ENCODE peak calls at places on chromosomes 7 and 10, in eight cellular contexts. R, B, C, W, Z, G, F and A are unnamed samples.
A peak's percentile ranks its signal among the peaks of the same experiment; 100 is the strongest.

GRCh38 chr7:121187676-121188075 is 141.1 kb upstream of the WNT16 start:
- DNase-seq in F (no peak), G (no peak), C (no peak), B (no peak), R (no peak), Z (no peak), W (peak; percentile 28), A (no peak)

GRCh38 chr7:96221888-96222287 is 100.0 kb downstream of the SLC25A13 start:
- DNase-seq in B (no peak), G (no peak), W (no peak), C (no peak), F (no peak), Z (no peak), R (no peak), A (no peak)

GRCh38 chr7:47458057-47458456 is 123.9 kb downstream of the TNS3 start:
- DNase-seq in C (no peak), Z (peak; percentile 72), W (peak; percentile 85), G (no peak), F (no peak), B (peak; percentile 72), R (no peak), A (no peak)

GRCh38 chr7:8436965-8437364 is 3.6 kb downstream of the NXPH1 start:
- DNase-seq in F (peak; percentile 88), W (no peak), C (no peak), B (no peak), G (peak; percentile 50), Z (no peak), R (peak; percentile 50), A (peak; percentile 8)

GRCh38 chr7:155741805-155742204 is 70.5 kb downstream of the SHH start:
- DNase-seq in G (no peak), C (no peak), Z (no peak), W (no peak), R (no peak), F (peak; percentile 98), B (peak; percentile 67), A (no peak)

GRCh38 chr7:157271991-157272324 is 64.8 kb upstream of the DNAJB6 start:
- DNase-seq in W (peak; percentile 93), G (peak; percentile 49), R (no peak), Z (peak; percentile 90), B (peak; percentile 69), C (peak; percentile 78), F (no peak), A (no peak)

GRCh38 chr10:68342909-68343516 is 10.3 kb upstream of the PBLD start:
- DNase-seq in W (no peak), F (no peak), C (no peak), R (no peak), B (no peak), G (no peak), Z (no peak), A (no peak)

GRCh38 chr7:101728888-101729883 is 88.2 kb upstream of the CUX1 start:
- DNase-seq in G (peak; percentile 93), F (no peak), Z (no peak), W (peak; percentile 63), R (peak; percentile 93), C (no peak), B (peak; percentile 84), A (no peak)

GRCh38 chr7:51324206-51324884 is 7.7 kb upstream of the COBL start:
- DNase-seq in Z (no peak), G (no peak), F (no peak), R (no peak), W (no peak), C (no peak), B (no peak), A (no peak)

GRCh38 chr7:54802841-54803240 is 43.8 kb upstream of the SEC61G start:
- DNase-seq in G (no peak), R (no peak), C (no peak), W (peak; percentile 32), B (no peak), F (no peak), Z (no peak), A (no peak)

GRCh38 chr7:117043051-117043546 is 89.8 kb downstream of the ST7 start:
- DNase-seq in Z (no peak), B (no peak), W (no peak), F (no peak), G (no peak), R (no peak), C (no peak), A (no peak)

GRCh38 chr10:86403183-86403797 is 36.7 kb upstream of the GRID1 start:
- DNase-seq in R (no peak), F (no peak), G (no peak), B (no peak), Z (no peak), W (no peak), C (no peak), A (no peak)

GRCh38 chr10:22550732-22551131 is 163.6 kb downstream of the PIP4K2A start:
- DNase-seq in C (no peak), B (peak; percentile 57), F (peak; percentile 10), G (no peak), Z (peak; percentile 43), W (peak; percentile 31), R (peak; percentile 16), A (no peak)

GRCh38 chr7:75985009-75985517 is 9.3 kb downstream of the TMEM120A start:
- DNase-seq in F (no peak), Z (no peak), W (no peak), G (no peak), B (no peak), R (no peak), C (no peak), A (no peak)

GRCh38 chr7:1055084-1055450 is 10.7 kb downstream of the GPR146 start:
- DNase-seq in R (no peak), C (no peak), F (no peak), Z (peak; percentile 65), G (no peak), W (peak; percentile 47), B (peak; percentile 89), A (no peak)

GRCh38 chr10:624605-625334 is 64.7 kb downstream of the DIP2C start:
- DNase-seq in F (no peak), W (peak; percentile 49), G (no peak), C (no peak), Z (peak; percentile 67), R (no peak), B (peak; percentile 42), A (no peak)

DNA sequence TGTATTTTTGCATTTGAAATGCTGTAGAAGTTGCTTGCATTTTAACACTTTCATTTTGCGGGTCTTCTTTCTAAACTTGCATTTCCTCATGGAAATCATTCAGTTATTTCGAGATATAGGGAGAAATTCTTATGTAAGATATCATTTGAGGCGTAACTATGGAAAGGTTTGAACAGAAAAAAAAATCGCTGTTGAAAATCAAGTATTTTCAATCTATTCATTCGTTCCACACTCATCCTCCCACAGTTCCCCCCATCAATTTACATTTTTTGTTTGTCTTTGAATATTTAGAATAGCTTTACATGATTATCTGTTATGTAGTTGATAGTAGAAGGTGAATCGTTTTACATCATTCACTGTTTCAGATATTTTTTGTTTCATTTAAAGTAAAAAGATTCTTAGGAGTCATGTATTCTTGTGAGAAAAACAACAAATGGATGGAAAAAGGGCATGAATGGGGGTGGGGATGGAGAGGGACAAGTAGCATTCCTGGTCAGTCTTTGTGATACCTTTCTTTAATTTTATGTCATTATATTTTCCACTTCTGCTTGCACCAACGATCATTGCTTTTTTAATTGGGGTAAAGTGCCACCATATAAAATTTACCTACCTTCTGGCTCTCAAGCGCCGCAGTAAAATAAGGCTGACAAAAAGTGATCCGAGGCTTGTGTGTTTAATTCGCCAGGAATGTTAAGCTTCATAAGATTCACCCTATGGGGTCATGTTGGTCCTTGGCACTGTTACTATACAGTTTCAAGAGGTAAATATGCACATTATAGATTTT is 3.2 kb upstream of the SKIDA1 start:
- DNase-seq in R (no peak), W (no peak), F (no peak), G (no peak), B (no peak), Z (no peak), C (no peak), A (no peak)
- H3K4me3 ChIP-seq in R (peak overlapping the region; percentile 56), W (no peak overlapping the region), F (no peak overlapping the region), G (peak overlapping the region; percentile 71), B (peak overlapping the region; percentile 82), Z (peak overlapping the region; percentile 83), C (no peak overlapping the region), A (no peak overlapping the region)

GRCh38 chr10:78300526-78300925 is 266.9 kb downstream of the RPS24 start:
- DNase-seq in F (no peak), Z (no peak), W (no peak), G (no peak), C (no peak), R (no peak), B (no peak), A (no peak)

GRCh38 chr10:78302989-78303854 is 269.6 kb downstream of the RPS24 start:
- DNase-seq in B (peak; percentile 96), R (peak; percentile 85), Z (peak; percentile 90), C (peak; percentile 78), G (peak; percentile 98), W (peak; percentile 80), F (peak; percentile 93), A (peak; percentile 60)

GRCh38 chr10:78302739-78302988 is 269.0 kb downstream of the RPS24 start:
- DNase-seq in F (no peak), W (no peak), C (no peak), R (no peak), G (no peak), B (no peak), Z (peak; percentile 37), A (no peak)

GRCh38 chr10:78301481-78301880 is 267.8 kb downstream of the RPS24 start:
- DNase-seq in R (no peak), W (no peak), Z (no peak), G (no peak), B (no peak), C (no peak), F (no peak), A (no peak)

GRCh38 chr10:78301891-78302738 is 268.5 kb downstream of the RPS24 start:
- DNase-seq in W (no peak), Z (no peak), C (peak; percentile 43), G (no peak), R (no peak), B (no peak), F (no peak), A (no peak)
- TF ChIP-seq CTCF in W (peak; percentile 2), Z (no peak), C (peak; percentile 49), G (no peak), R (no peak), B (no peak), F (peak; percentile 15), A (no peak)

DNA sequence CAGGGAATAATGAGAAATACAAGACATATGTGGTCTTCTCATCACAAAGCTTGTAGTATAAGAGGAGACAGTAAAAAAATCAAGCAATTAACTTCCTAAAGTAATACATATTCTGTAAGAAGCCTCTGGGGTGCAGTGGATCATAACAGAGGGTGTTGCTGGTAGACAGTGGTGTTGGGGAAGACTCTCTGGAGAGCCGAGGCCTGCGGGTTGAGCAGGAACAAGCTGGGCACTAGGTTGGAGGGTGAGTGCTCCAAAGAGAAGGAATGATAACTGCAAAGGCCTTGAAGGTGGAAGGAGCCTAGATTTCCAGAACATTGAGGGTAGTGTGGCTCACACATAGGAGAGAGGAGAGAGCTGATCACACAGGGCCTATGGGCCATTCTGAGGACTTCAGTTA is 1.5 kb downstream of the GIMAP4 start:
- DNase-seq in G (no peak), Z (no peak), C (no peak), W (no peak), R (no peak), B (no peak), F (no peak), A (no peak)
- H3K4me3 ChIP-seq in G (peak overlapping the region; percentile 52), Z (peak overlapping the region; percentile 38), C (no peak overlapping the region), W (no peak overlapping the region), R (no peak overlapping the region), B (peak overlapping the region; percentile 58), F (no peak overlapping the region), A (no peak overlapping the region)

DNA sequence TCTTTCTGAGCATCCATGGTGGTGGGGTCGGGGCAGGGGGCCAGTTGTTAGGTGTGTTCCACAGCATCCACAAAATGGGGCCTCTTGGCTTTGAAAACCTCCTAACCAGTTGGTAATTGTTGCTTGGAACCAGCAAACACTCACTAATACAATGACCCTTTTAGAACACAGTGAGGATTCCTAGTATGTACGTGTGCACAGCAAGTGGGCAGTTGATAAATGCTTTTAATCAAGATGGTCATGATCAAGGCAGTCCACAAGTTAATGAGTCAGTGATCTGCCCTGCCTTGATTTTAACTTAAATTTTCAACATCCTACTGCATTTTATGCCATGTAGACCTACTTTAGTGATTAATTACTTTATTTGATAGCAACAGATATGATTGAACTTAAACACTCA is 103.1 kb downstream of the ETV1 start:
- DNase-seq in W (no peak), B (no peak), R (no peak), Z (no peak), F (no peak), G (no peak), C (no peak), A (no peak)
- TF ChIP-seq CTCF in W (no peak), B (no peak), R (no peak), Z (no peak), F (no peak), G (no peak), C (no peak), A (no peak)